ENCODE peak calls at places on chromosomes 3 and 15, in seven cellular contexts. K is AG09309; B is stimulated activated CD4-positive, alpha-beta T cell treated with anti-CD3 and anti-CD28 coated beads, Interleukin-2, amount 100 ng/mL, for 48 hours; F is amygdala; Y is midbrain; E is activated T-helper 9 cell treated with anti-CD3 and anti-CD28 coated beads, Interleukin-2, amount 50 U/mL, for 16 hours; S is H7. G is an unnamed sample.

GRCh38 chr3:133136114-133137041 is 98.2 kb downstream of the TMEM108 start:
- DNase-seq in B (no peak), E (no peak), F (no peak), K (no peak), S (no peak), Y (no peak), G (no peak)

GRCh38 chr3:106345353-106346027 is 476.7 kb upstream of the CBLB start:
- DNase-seq in F (no peak), K (peak), E (no peak), B (no peak), S (no peak), Y (no peak), G (no peak)

GRCh38 chr15:94607176-94607654 is 375.9 kb downstream of the MCTP2 start:
- DNase-seq in S (no peak), K (no peak), F (peak), E (no peak), Y (no peak), B (no peak), G (no peak)

GRCh38 chr15:57138260-57138895 is 219.9 kb downstream of the TCF12 start:
- DNase-seq in F (no peak), S (peak), Y (peak), E (no peak), K (no peak), B (no peak), G (peak)

GRCh38 chr3:197023241-197023997 is 6.2 kb downstream of the MELTF start:
- DNase-seq in B (no peak), Y (no peak), E (no peak), K (no peak), S (peak), F (no peak), G (peak)

GRCh38 chr15:92158426-92158825 is 235.3 kb upstream of the ST8SIA2 start:
- DNase-seq in B (peak), E (peak), S (no peak), Y (no peak), F (no peak), K (no peak), G (peak)

GRCh38 chr15:68154923-68155559 is 50.1 kb downstream of the CALML4 start:
- DNase-seq in E (no peak), S (peak), K (peak), F (no peak), Y (peak), B (no peak), G (peak)

GRCh38 chr3:112818289-112818688 is 28.4 kb downstream of the CD200R1L start:
- DNase-seq in E (no peak), F (no peak), S (no peak), B (no peak), Y (no peak), K (peak), G (no peak)

GRCh38 chr15:100842756-100843730 is 36.6 kb upstream of the ALDH1A3 start:
- DNase-seq in F (no peak), B (no peak), K (peak), Y (no peak), S (no peak), E (no peak), G (no peak)

GRCh38 chr3:62365311-62366092 is 7.8 kb downstream of the FEZF2 start:
- DNase-seq in K (no peak), F (no peak), B (no peak), Y (no peak), S (peak), E (no peak), G (peak)

GRCh38 chr3:113231827-113232253 is 20.5 kb downstream of the BOC start:
- DNase-seq in B (no peak), E (no peak), S (no peak), F (no peak), Y (no peak), K (no peak), G (peak)

GRCh38 chr15:47301481-47301880 is 415.8 kb upstream of the SEMA6D start:
- DNase-seq in K (no peak), B (no peak), E (no peak), Y (no peak), F (no peak), S (no peak), G (no peak)